ENCODE peak calls at places on chromosomes 5 and 9, in four cellular contexts. One of them, this sample, is unnamed.

GRCh38 chr9:123493627-123494026 is 137.6 kb downstream of the CRB2 start:
- DNase-seq in fibroblast of pulmonary artery: no peak
- DNase-seq in HFFc6: no peak
- DNase-seq in left colon: no peak
- DNase-seq in this sample: no peak

GRCh38 chr5:180555168-180555921 is 36.0 kb downstream of the SCGB3A1 start:
- DNase-seq in HFFc6: peak
- DNase-seq in fibroblast of pulmonary artery: peak
- DNase-seq in left colon: no peak
- DNase-seq in this sample: no peak

GRCh38 chr5:14513266-14513665 is 68.3 kb upstream of the OTULINL start:
- DNase-seq in HFFc6: no peak
- DNase-seq in fibroblast of pulmonary artery: no peak
- DNase-seq in left colon: no peak
- DNase-seq in this sample: no peak

GRCh38 chr5:59793000-59793399 is 100.5 kb downstream of the PDE4D start:
- DNase-seq in left colon: peak
- DNase-seq in fibroblast of pulmonary artery: peak
- DNase-seq in HFFc6: peak
- DNase-seq in this sample: peak

GRCh38 chr9:95032580-95033298 is 284.8 kb downstream of the FANCC start:
- DNase-seq in left colon: no peak
- DNase-seq in HFFc6: no peak
- DNase-seq in fibroblast of pulmonary artery: no peak
- DNase-seq in this sample: no peak

GRCh38 chr9:115764649-115765048 is 388.9 kb upstream of the PAPPA start:
- DNase-seq in fibroblast of pulmonary artery: peak
- DNase-seq in HFFc6: no peak
- DNase-seq in left colon: no peak
- DNase-seq in this sample: no peak

GRCh38 chr9:102461441-102461840 is 533.7 kb upstream of the CYLC2 start:
- DNase-seq in fibroblast of pulmonary artery: no peak
- DNase-seq in HFFc6: no peak
- DNase-seq in left colon: no peak
- DNase-seq in this sample: no peak

GRCh38 chr5:149271717-149272558 is at the start of gene AFAP1L1:
- DNase-seq in fibroblast of pulmonary artery: peak
- DNase-seq in left colon: peak
- DNase-seq in HFFc6: peak
- DNase-seq in this sample: no peak

GRCh38 chr5:138789771-138790242 is 36.6 kb downstream of the CTNNA1 start:
- DNase-seq in fibroblast of pulmonary artery: peak
- DNase-seq in left colon: no peak
- DNase-seq in HFFc6: peak
- DNase-seq in this sample: no peak

GRCh38 chr9:126117631-126118030 is 209.0 kb upstream of the MVB12B start:
- DNase-seq in left colon: no peak
- DNase-seq in HFFc6: no peak
- DNase-seq in fibroblast of pulmonary artery: no peak
- DNase-seq in this sample: no peak

GRCh38 chr5:164581889-164582288 is 1076.5 kb downstream of the MAT2B start:
- DNase-seq in left colon: no peak
- DNase-seq in fibroblast of pulmonary artery: no peak
- DNase-seq in HFFc6: no peak
- DNase-seq in this sample: no peak

GRCh38 chr5:10424124-10424731 is 17.5 kb upstream of the ROPN1L start:
- DNase-seq in HFFc6: peak
- DNase-seq in fibroblast of pulmonary artery: peak
- DNase-seq in left colon: no peak
- DNase-seq in this sample: no peak

GRCh38 chr9:34246453-34246852 is 67.6 kb downstream of the UBAP1 start:
- DNase-seq in HFFc6: no peak
- DNase-seq in left colon: no peak
- DNase-seq in fibroblast of pulmonary artery: no peak
- DNase-seq in this sample: no peak

GRCh38 chr9:35338561-35339274 is 151.2 kb upstream of the RUSC2 start:
- DNase-seq in fibroblast of pulmonary artery: no peak
- DNase-seq in HFFc6: no peak
- DNase-seq in left colon: no peak
- DNase-seq in this sample: no peak

GRCh38 chr5:172793577-172794488 is 22.8 kb upstream of the DUSP1 start:
- DNase-seq in left colon: no peak
- DNase-seq in HFFc6: peak
- DNase-seq in fibroblast of pulmonary artery: peak
- DNase-seq in this sample: no peak

GRCh38 chr9:105515811-105516413 is 42.0 kb upstream of the FKTN start:
- DNase-seq in fibroblast of pulmonary artery: no peak
- DNase-seq in left colon: no peak
- DNase-seq in HFFc6: no peak
- DNase-seq in this sample: no peak

GRCh38 chr5:126365446-126366198 is 57.6 kb upstream of the GRAMD2B start:
- DNase-seq in HFFc6: no peak
- DNase-seq in left colon: no peak
- DNase-seq in fibroblast of pulmonary artery: no peak
- DNase-seq in this sample: no peak

GRCh38 chr9:99811598-99812383 is 9.9 kb upstream of the NR4A3 start:
- DNase-seq in HFFc6: no peak
- DNase-seq in fibroblast of pulmonary artery: no peak
- DNase-seq in left colon: no peak
- DNase-seq in this sample: no peak

GRCh38 chr5:92916036-92916435 is 665.0 kb downstream of the NR2F1-AS1 start:
- DNase-seq in fibroblast of pulmonary artery: peak
- DNase-seq in left colon: no peak
- DNase-seq in HFFc6: peak
- DNase-seq in this sample: no peak

GRCh38 chr5:151222769-151223446 is 984 bp downstream of the CCDC69 start:
- DNase-seq in fibroblast of pulmonary artery: no peak
- DNase-seq in left colon: peak
- DNase-seq in HFFc6: no peak
- DNase-seq in this sample: no peak

GRCh38 chr5:93593476-93594060 is 10.5 kb downstream of the NR2F1 start:
- DNase-seq in HFFc6: no peak
- DNase-seq in fibroblast of pulmonary artery: no peak
- DNase-seq in left colon: no peak
- DNase-seq in this sample: no peak

GRCh38 chr5:31449175-31449574 is 82.7 kb downstream of the DROSHA start:
- DNase-seq in fibroblast of pulmonary artery: peak
- DNase-seq in HFFc6: peak
- DNase-seq in left colon: no peak
- DNase-seq in this sample: peak

GRCh38 chr9:120730661-120731514 is 16.6 kb upstream of the MEGF9 start:
- DNase-seq in fibroblast of pulmonary artery: peak
- DNase-seq in left colon: no peak
- DNase-seq in HFFc6: peak
- DNase-seq in this sample: peak

GRCh38 chr5:135930029-135930948 is 24.5 kb downstream of the LECT2 start:
- DNase-seq in fibroblast of pulmonary artery: no peak
- DNase-seq in left colon: no peak
- DNase-seq in HFFc6: no peak
- DNase-seq in this sample: no peak

GRCh38 chr9:110015759-110016158 is 192.2 kb downstream of the C9orf152 start:
- DNase-seq in left colon: no peak
- DNase-seq in fibroblast of pulmonary artery: peak
- DNase-seq in HFFc6: peak
- DNase-seq in this sample: peak

GRCh38 chr9:116694892-116695291 is 7.8 kb downstream of the TRIM32 start:
- DNase-seq in left colon: no peak
- DNase-seq in fibroblast of pulmonary artery: no peak
- DNase-seq in HFFc6: no peak
- DNase-seq in this sample: no peak

GRCh38 chr9:98367371-98367900 is 112.0 kb upstream of the TBC1D2 start:
- DNase-seq in HFFc6: no peak
- DNase-seq in fibroblast of pulmonary artery: peak
- DNase-seq in left colon: no peak
- DNase-seq in this sample: no peak

This sample was measured in HS-5.